ENCODE peak calls at places on chromosomes 5 and 9, in eight cellular contexts. U is MCF 10A; C is COR-L47; Y is stimulated activated CD8-positive, alpha-beta memory T cell treated with anti-CD3 and anti-CD28 coated beads, Interleukin-2, amount 100 ng/mL, for 1 hour; X is ovary; J is HEK293T; B is adipocyte; P is NCI-H460. Q is an unnamed sample.
A peak's percentile ranks its signal among the peaks of the same experiment; 100 is the strongest.

GRCh38 chr9:122193651-122194050 is 33.9 kb downstream of the MORN5 start:
- DNase-seq in U (no peak), X (no peak), C (no peak), P (no peak), Y (no peak), B (no peak), J (no peak), Q (no peak)

GRCh38 chr9:72807765-72808445 is 144.9 kb downstream of the ALDH1A1 start:
- DNase-seq in X (no peak), Y (no peak), B (no peak), P (peak; percentile 28), J (peak; percentile 33), U (peak; percentile 42), C (no peak), Q (no peak)

GRCh38 chr9:96232539-96233241 is 69.3 kb downstream of the HSD17B3 start:
- DNase-seq in C (no peak), J (peak; percentile 67), Y (no peak), X (peak; percentile 64), B (peak; percentile 83), U (peak; percentile 79), P (peak; percentile 46), Q (peak; percentile 80)

GRCh38 chr9:112853882-112854585 is 36.6 kb downstream of the SLC46A2 start:
- DNase-seq in C (no peak), Y (no peak), X (no peak), J (no peak), P (no peak), U (no peak), B (no peak), Q (no peak)

GRCh38 chr5:91162534-91163381 is 220.4 kb downstream of the ARRDC3 start:
- DNase-seq in Y (peak; percentile 21), X (no peak), U (peak; percentile 96), C (no peak), P (peak; percentile 22), B (peak; percentile 81), J (no peak), Q (peak; percentile 79)

GRCh38 chr5:116573279-116573616 is 1.4 kb downstream of the SEMA6A start:
- DNase-seq in X (peak; percentile 68), C (peak; percentile 62), P (no peak), Y (no peak), B (peak; percentile 8), J (peak; percentile 30), U (no peak), Q (peak; percentile 80)

GRCh38 chr9:110919609-110920008 is 118.7 kb downstream of the LPAR1 start:
- DNase-seq in B (peak; percentile 79), Y (no peak), U (peak; percentile 41), P (peak; percentile 65), J (no peak), C (no peak), X (no peak), Q (no peak)

GRCh38 chr5:141915881-141916336 is 7.8 kb upstream of the DELE1 start:
- DNase-seq in X (no peak), P (no peak), Y (no peak), B (no peak), C (no peak), U (peak; percentile 26), J (no peak), Q (no peak)

GRCh38 chr5:3600106-3600997 is 4.7 kb downstream of the IRX1 start:
- DNase-seq in P (no peak), X (no peak), C (no peak), B (no peak), U (no peak), J (no peak), Y (no peak), Q (no peak)

GRCh38 chr9:16046713-16047112 is 493.9 kb downstream of the CCDC171 start:
- DNase-seq in X (no peak), Y (no peak), U (no peak), B (no peak), P (no peak), C (no peak), J (no peak), Q (no peak)

GRCh38 chr5:23269981-23270380 is 237.4 kb upstream of the PRDM9 start:
- DNase-seq in B (no peak), X (no peak), Y (no peak), P (peak; percentile 19), C (no peak), J (no peak), U (peak; percentile 60), Q (no peak)

GRCh38 chr9:34451545-34451944 is 6.8 kb downstream of the FAM219A start:
- DNase-seq in U (no peak), Y (no peak), P (no peak), X (no peak), J (no peak), B (no peak), C (no peak), Q (no peak)

GRCh38 chr5:107913511-107913910 is 242.8 kb upstream of the EFNA5 start:
- DNase-seq in X (no peak), C (no peak), J (no peak), P (no peak), U (no peak), Y (no peak), B (no peak), Q (no peak)

GRCh38 chr9:84799231-84799630 is 129.7 kb downstream of the NTRK2 start:
- DNase-seq in P (no peak), C (no peak), Y (no peak), B (no peak), J (no peak), X (no peak), U (no peak), Q (no peak)

GRCh38 chr5:5018560-5018935 is 121.6 kb upstream of the ADAMTS16 start:
- DNase-seq in J (no peak), X (no peak), B (no peak), P (no peak), Y (no peak), C (no peak), U (no peak), Q (no peak)

GRCh38 chr5:79503794-79504495 is 10.0 kb downstream of the HOMER1 start:
- DNase-seq in U (no peak), J (no peak), C (no peak), B (no peak), Y (no peak), X (no peak), P (peak; percentile 14), Q (no peak)

GRCh38 chr5:64603676-64604075 is 86.6 kb upstream of the SHISAL2B start:
- DNase-seq in B (peak; percentile 9), C (no peak), J (no peak), X (no peak), Y (no peak), U (no peak), P (no peak), Q (no peak)